ENCODE peak calls at places on chromosomes 6 and 20, in nine cellular contexts. One of them, this sample, is unnamed.

GRCh38 chr20:31841928-31842327 is 3.5 kb downstream of the FOXS1 start:
- DNase-seq in epithelial cell of esophagus: peak
- DNase-seq in ELF-1: no peak
- DNase-seq in HEK293T: no peak
- DNase-seq in activated naive CD4-positive, alpha-beta T cell treated with anti-CD3 and anti-CD28 coated beads, Interleukin-2, amount 10 ng/mL, durations not matched to agents 7 days and 5 days: no peak
- DNase-seq in HuH-7.5: no peak
- DNase-seq in progenitor cell of endocrine pancreas: no peak
- DNase-seq in tibial artery: peak
- DNase-seq in BJ: no peak
- DNase-seq in this sample: no peak

GRCh38 chr6:142802124-142802523 is 142.9 kb downstream of the HIVEP2 start:
- DNase-seq in ELF-1: peak
- DNase-seq in progenitor cell of endocrine pancreas: no peak
- DNase-seq in tibial artery: no peak
- DNase-seq in activated naive CD4-positive, alpha-beta T cell treated with anti-CD3 and anti-CD28 coated beads, Interleukin-2, amount 10 ng/mL, durations not matched to agents 7 days and 5 days: no peak
- DNase-seq in epithelial cell of esophagus: peak
- DNase-seq in HuH-7.5: no peak
- DNase-seq in BJ: peak
- DNase-seq in HEK293T: no peak
- DNase-seq in this sample: no peak

GRCh38 chr20:47330933-47331708 is 25.4 kb downstream of the ZMYND8 start:
- DNase-seq in HuH-7.5: peak
- DNase-seq in HEK293T: no peak
- DNase-seq in ELF-1: no peak
- DNase-seq in epithelial cell of esophagus: peak
- DNase-seq in BJ: no peak
- DNase-seq in tibial artery: no peak
- DNase-seq in activated naive CD4-positive, alpha-beta T cell treated with anti-CD3 and anti-CD28 coated beads, Interleukin-2, amount 10 ng/mL, durations not matched to agents 7 days and 5 days: no peak
- DNase-seq in progenitor cell of endocrine pancreas: no peak
- DNase-seq in this sample: no peak

GRCh38 chr6:158620963-158621693 is 23.4 kb downstream of the DYNLT1 start:
- DNase-seq in ELF-1: no peak
- DNase-seq in epithelial cell of esophagus: no peak
- DNase-seq in BJ: no peak
- DNase-seq in HEK293T: no peak
- DNase-seq in tibial artery: peak
- DNase-seq in progenitor cell of endocrine pancreas: no peak
- DNase-seq in activated naive CD4-positive, alpha-beta T cell treated with anti-CD3 and anti-CD28 coated beads, Interleukin-2, amount 10 ng/mL, durations not matched to agents 7 days and 5 days: no peak
- DNase-seq in HuH-7.5: no peak
- DNase-seq in this sample: no peak

GRCh38 chr6:22821664-22822320 is 252.4 kb downstream of the HDGFL1 start:
- DNase-seq in HuH-7.5: no peak
- DNase-seq in progenitor cell of endocrine pancreas: no peak
- DNase-seq in ELF-1: no peak
- DNase-seq in tibial artery: no peak
- DNase-seq in activated naive CD4-positive, alpha-beta T cell treated with anti-CD3 and anti-CD28 coated beads, Interleukin-2, amount 10 ng/mL, durations not matched to agents 7 days and 5 days: no peak
- DNase-seq in HEK293T: no peak
- DNase-seq in BJ: no peak
- DNase-seq in epithelial cell of esophagus: no peak
- DNase-seq in this sample: no peak

GRCh38 chr6:63434936-63435335 is 115.2 kb upstream of the LGSN start:
- DNase-seq in activated naive CD4-positive, alpha-beta T cell treated with anti-CD3 and anti-CD28 coated beads, Interleukin-2, amount 10 ng/mL, durations not matched to agents 7 days and 5 days: no peak
- DNase-seq in progenitor cell of endocrine pancreas: no peak
- DNase-seq in BJ: no peak
- DNase-seq in epithelial cell of esophagus: no peak
- DNase-seq in ELF-1: no peak
- DNase-seq in HEK293T: no peak
- DNase-seq in HuH-7.5: no peak
- DNase-seq in tibial artery: no peak
- DNase-seq in this sample: no peak

GRCh38 chr6:31094389-31094881 is 17.9 kb downstream of the C6orf15 start:
- DNase-seq in HuH-7.5: no peak
- DNase-seq in BJ: no peak
- DNase-seq in epithelial cell of esophagus: peak
- DNase-seq in HEK293T: no peak
- DNase-seq in tibial artery: no peak
- DNase-seq in activated naive CD4-positive, alpha-beta T cell treated with anti-CD3 and anti-CD28 coated beads, Interleukin-2, amount 10 ng/mL, durations not matched to agents 7 days and 5 days: peak
- DNase-seq in ELF-1: no peak
- DNase-seq in progenitor cell of endocrine pancreas: no peak
- DNase-seq in this sample: no peak

GRCh38 chr6:158232445-158233213 is 64.5 kb downstream of the GTF2H5 start:
- DNase-seq in epithelial cell of esophagus: peak
- DNase-seq in activated naive CD4-positive, alpha-beta T cell treated with anti-CD3 and anti-CD28 coated beads, Interleukin-2, amount 10 ng/mL, durations not matched to agents 7 days and 5 days: peak
- DNase-seq in BJ: no peak
- DNase-seq in HEK293T: peak
- DNase-seq in tibial artery: peak
- DNase-seq in HuH-7.5: peak
- DNase-seq in progenitor cell of endocrine pancreas: peak
- DNase-seq in ELF-1: peak
- DNase-seq in this sample: peak

GRCh38 chr6:42403415-42403814 is 48.3 kb downstream of the TRERF1 start:
- DNase-seq in ELF-1: no peak
- DNase-seq in HEK293T: no peak
- DNase-seq in BJ: no peak
- DNase-seq in tibial artery: no peak
- DNase-seq in epithelial cell of esophagus: peak
- DNase-seq in HuH-7.5: no peak
- DNase-seq in progenitor cell of endocrine pancreas: no peak
- DNase-seq in activated naive CD4-positive, alpha-beta T cell treated with anti-CD3 and anti-CD28 coated beads, Interleukin-2, amount 10 ng/mL, durations not matched to agents 7 days and 5 days: no peak
- DNase-seq in this sample: no peak

GRCh38 chr6:56278186-56278585 is 30.8 kb upstream of the COL21A1 start:
- DNase-seq in HEK293T: no peak
- DNase-seq in activated naive CD4-positive, alpha-beta T cell treated with anti-CD3 and anti-CD28 coated beads, Interleukin-2, amount 10 ng/mL, durations not matched to agents 7 days and 5 days: no peak
- DNase-seq in BJ: no peak
- DNase-seq in HuH-7.5: no peak
- DNase-seq in ELF-1: peak
- DNase-seq in tibial artery: no peak
- DNase-seq in epithelial cell of esophagus: no peak
- DNase-seq in progenitor cell of endocrine pancreas: no peak
- DNase-seq in this sample: no peak

GRCh38 chr6:135837735-135838449 is 13.6 kb upstream of the PDE7B start:
- DNase-seq in HuH-7.5: no peak
- DNase-seq in ELF-1: no peak
- DNase-seq in epithelial cell of esophagus: no peak
- DNase-seq in BJ: no peak
- DNase-seq in progenitor cell of endocrine pancreas: no peak
- DNase-seq in HEK293T: no peak
- DNase-seq in activated naive CD4-positive, alpha-beta T cell treated with anti-CD3 and anti-CD28 coated beads, Interleukin-2, amount 10 ng/mL, durations not matched to agents 7 days and 5 days: no peak
- DNase-seq in tibial artery: no peak
- DNase-seq in this sample: no peak

GRCh38 chr6:133804263-133804662 is 84.7 kb upstream of the TCF21 start:
- DNase-seq in tibial artery: no peak
- DNase-seq in ELF-1: no peak
- DNase-seq in HuH-7.5: no peak
- DNase-seq in BJ: no peak
- DNase-seq in activated naive CD4-positive, alpha-beta T cell treated with anti-CD3 and anti-CD28 coated beads, Interleukin-2, amount 10 ng/mL, durations not matched to agents 7 days and 5 days: no peak
- DNase-seq in HEK293T: no peak
- DNase-seq in progenitor cell of endocrine pancreas: no peak
- DNase-seq in epithelial cell of esophagus: peak
- DNase-seq in this sample: no peak

GRCh38 chr6:71139249-71139648 is 149.4 kb upstream of the OGFRL1 start:
- DNase-seq in epithelial cell of esophagus: peak
- DNase-seq in activated naive CD4-positive, alpha-beta T cell treated with anti-CD3 and anti-CD28 coated beads, Interleukin-2, amount 10 ng/mL, durations not matched to agents 7 days and 5 days: no peak
- DNase-seq in ELF-1: no peak
- DNase-seq in progenitor cell of endocrine pancreas: no peak
- DNase-seq in HuH-7.5: no peak
- DNase-seq in BJ: no peak
- DNase-seq in tibial artery: no peak
- DNase-seq in HEK293T: no peak
- DNase-seq in this sample: no peak

GRCh38 chr6:125939026-125939425 is 17.5 kb upstream of the HINT3 start:
- DNase-seq in epithelial cell of esophagus: no peak
- DNase-seq in progenitor cell of endocrine pancreas: no peak
- DNase-seq in ELF-1: no peak
- DNase-seq in tibial artery: no peak
- DNase-seq in BJ: no peak
- DNase-seq in HEK293T: no peak
- DNase-seq in HuH-7.5: no peak
- DNase-seq in activated naive CD4-positive, alpha-beta T cell treated with anti-CD3 and anti-CD28 coated beads, Interleukin-2, amount 10 ng/mL, durations not matched to agents 7 days and 5 days: no peak
- DNase-seq in this sample: no peak

GRCh38 chr20:60236613-60237012 is 278.4 kb downstream of the CDH26 start:
- DNase-seq in ELF-1: no peak
- DNase-seq in HEK293T: no peak
- DNase-seq in progenitor cell of endocrine pancreas: no peak
- DNase-seq in tibial artery: no peak
- DNase-seq in HuH-7.5: no peak
- DNase-seq in BJ: no peak
- DNase-seq in epithelial cell of esophagus: no peak
- DNase-seq in activated naive CD4-positive, alpha-beta T cell treated with anti-CD3 and anti-CD28 coated beads, Interleukin-2, amount 10 ng/mL, durations not matched to agents 7 days and 5 days: no peak
- DNase-seq in this sample: no peak

GRCh38 chr6:83928286-83928685 is 68.8 kb downstream of the CYB5R4 start:
- DNase-seq in HuH-7.5: no peak
- DNase-seq in progenitor cell of endocrine pancreas: no peak
- DNase-seq in HEK293T: no peak
- DNase-seq in activated naive CD4-positive, alpha-beta T cell treated with anti-CD3 and anti-CD28 coated beads, Interleukin-2, amount 10 ng/mL, durations not matched to agents 7 days and 5 days: no peak
- DNase-seq in ELF-1: no peak
- DNase-seq in tibial artery: no peak
- DNase-seq in epithelial cell of esophagus: no peak
- DNase-seq in BJ: no peak
- DNase-seq in this sample: no peak

GRCh38 chr6:169921853-169922779 is 170.7 kb downstream of the ERMARD start:
- DNase-seq in tibial artery: no peak
- DNase-seq in HEK293T: no peak
- DNase-seq in HuH-7.5: no peak
- DNase-seq in activated naive CD4-positive, alpha-beta T cell treated with anti-CD3 and anti-CD28 coated beads, Interleukin-2, amount 10 ng/mL, durations not matched to agents 7 days and 5 days: no peak
- DNase-seq in ELF-1: no peak
- DNase-seq in progenitor cell of endocrine pancreas: no peak
- DNase-seq in epithelial cell of esophagus: no peak
- DNase-seq in BJ: no peak
- DNase-seq in this sample: no peak

GRCh38 chr6:136069119-136069518 is 181.0 kb downstream of the MTFR2 start:
- DNase-seq in HuH-7.5: no peak
- DNase-seq in activated naive CD4-positive, alpha-beta T cell treated with anti-CD3 and anti-CD28 coated beads, Interleukin-2, amount 10 ng/mL, durations not matched to agents 7 days and 5 days: no peak
- DNase-seq in BJ: no peak
- DNase-seq in epithelial cell of esophagus: peak
- DNase-seq in tibial artery: no peak
- DNase-seq in progenitor cell of endocrine pancreas: no peak
- DNase-seq in HEK293T: no peak
- DNase-seq in ELF-1: no peak
- DNase-seq in this sample: no peak

GRCh38 chr20:64188682-64189529 is 24.7 kb downstream of the MYT1 start:
- DNase-seq in HuH-7.5: peak
- DNase-seq in progenitor cell of endocrine pancreas: peak
- DNase-seq in activated naive CD4-positive, alpha-beta T cell treated with anti-CD3 and anti-CD28 coated beads, Interleukin-2, amount 10 ng/mL, durations not matched to agents 7 days and 5 days: no peak
- DNase-seq in BJ: no peak
- DNase-seq in tibial artery: no peak
- DNase-seq in ELF-1: peak
- DNase-seq in HEK293T: no peak
- DNase-seq in epithelial cell of esophagus: peak
- DNase-seq in this sample: no peak

GRCh38 chr6:161076211-161076677 is 84.7 kb downstream of the MAP3K4 start:
- DNase-seq in HEK293T: no peak
- DNase-seq in ELF-1: no peak
- DNase-seq in BJ: no peak
- DNase-seq in progenitor cell of endocrine pancreas: no peak
- DNase-seq in tibial artery: no peak
- DNase-seq in activated naive CD4-positive, alpha-beta T cell treated with anti-CD3 and anti-CD28 coated beads, Interleukin-2, amount 10 ng/mL, durations not matched to agents 7 days and 5 days: no peak
- DNase-seq in HuH-7.5: no peak
- DNase-seq in epithelial cell of esophagus: no peak
- DNase-seq in this sample: no peak

GRCh38 chr6:15449001-15449400 is 203.1 kb downstream of the JARID2 start:
- DNase-seq in HuH-7.5: no peak
- DNase-seq in progenitor cell of endocrine pancreas: no peak
- DNase-seq in activated naive CD4-positive, alpha-beta T cell treated with anti-CD3 and anti-CD28 coated beads, Interleukin-2, amount 10 ng/mL, durations not matched to agents 7 days and 5 days: no peak
- DNase-seq in tibial artery: no peak
- DNase-seq in ELF-1: no peak
- DNase-seq in BJ: no peak
- DNase-seq in HEK293T: no peak
- DNase-seq in epithelial cell of esophagus: no peak
- DNase-seq in this sample: no peak

GRCh38 chr6:49142422-49143151 is 320.5 kb downstream of the MMUT start:
- DNase-seq in HEK293T: no peak
- DNase-seq in tibial artery: no peak
- DNase-seq in HuH-7.5: no peak
- DNase-seq in progenitor cell of endocrine pancreas: no peak
- DNase-seq in BJ: no peak
- DNase-seq in epithelial cell of esophagus: no peak
- DNase-seq in activated naive CD4-positive, alpha-beta T cell treated with anti-CD3 and anti-CD28 coated beads, Interleukin-2, amount 10 ng/mL, durations not matched to agents 7 days and 5 days: no peak
- DNase-seq in ELF-1: peak
- DNase-seq in this sample: no peak

GRCh38 chr6:84825461-84825860 is 61.1 kb upstream of the TBX18 start:
- DNase-seq in activated naive CD4-positive, alpha-beta T cell treated with anti-CD3 and anti-CD28 coated beads, Interleukin-2, amount 10 ng/mL, durations not matched to agents 7 days and 5 days: no peak
- DNase-seq in progenitor cell of endocrine pancreas: no peak
- DNase-seq in epithelial cell of esophagus: peak
- DNase-seq in BJ: no peak
- DNase-seq in ELF-1: no peak
- DNase-seq in tibial artery: no peak
- DNase-seq in HuH-7.5: no peak
- DNase-seq in HEK293T: no peak
- DNase-seq in this sample: no peak

GRCh38 chr6:11364971-11365397 is 132.5 kb upstream of the NEDD9 start:
- DNase-seq in ELF-1: no peak
- DNase-seq in progenitor cell of endocrine pancreas: no peak
- DNase-seq in HuH-7.5: no peak
- DNase-seq in BJ: no peak
- DNase-seq in tibial artery: no peak
- DNase-seq in activated naive CD4-positive, alpha-beta T cell treated with anti-CD3 and anti-CD28 coated beads, Interleukin-2, amount 10 ng/mL, durations not matched to agents 7 days and 5 days: no peak
- DNase-seq in HEK293T: no peak
- DNase-seq in epithelial cell of esophagus: no peak
- DNase-seq in this sample: no peak

GRCh38 chr6:2763876-2764540 is 1.2 kb upstream of the WRNIP1 start:
- DNase-seq in activated naive CD4-positive, alpha-beta T cell treated with anti-CD3 and anti-CD28 coated beads, Interleukin-2, amount 10 ng/mL, durations not matched to agents 7 days and 5 days: no peak
- DNase-seq in epithelial cell of esophagus: no peak
- DNase-seq in tibial artery: no peak
- DNase-seq in BJ: no peak
- DNase-seq in HEK293T: no peak
- DNase-seq in HuH-7.5: no peak
- DNase-seq in progenitor cell of endocrine pancreas: no peak
- DNase-seq in ELF-1: no peak
- DNase-seq in this sample: no peak

GRCh38 chr20:50506270-50506579 is 4.0 kb upstream of the PTPN1 start:
- DNase-seq in HuH-7.5: no peak
- DNase-seq in activated naive CD4-positive, alpha-beta T cell treated with anti-CD3 and anti-CD28 coated beads, Interleukin-2, amount 10 ng/mL, durations not matched to agents 7 days and 5 days: no peak
- DNase-seq in epithelial cell of esophagus: no peak
- DNase-seq in progenitor cell of endocrine pancreas: no peak
- DNase-seq in tibial artery: no peak
- DNase-seq in HEK293T: no peak
- DNase-seq in BJ: no peak
- DNase-seq in ELF-1: peak
- DNase-seq in this sample: no peak

GRCh38 chr6:166757226-166758135 is 130.4 kb upstream of the RPS6KA2 start:
- DNase-seq in epithelial cell of esophagus: peak
- DNase-seq in BJ: no peak
- DNase-seq in ELF-1: peak
- DNase-seq in HEK293T: no peak
- DNase-seq in tibial artery: no peak
- DNase-seq in progenitor cell of endocrine pancreas: no peak
- DNase-seq in activated naive CD4-positive, alpha-beta T cell treated with anti-CD3 and anti-CD28 coated beads, Interleukin-2, amount 10 ng/mL, durations not matched to agents 7 days and 5 days: no peak
- DNase-seq in HuH-7.5: no peak
- DNase-seq in this sample: no peak

GRCh38 chr20:31837896-31838397 is 7.5 kb downstream of the FOXS1 start:
- DNase-seq in activated naive CD4-positive, alpha-beta T cell treated with anti-CD3 and anti-CD28 coated beads, Interleukin-2, amount 10 ng/mL, durations not matched to agents 7 days and 5 days: no peak
- DNase-seq in ELF-1: peak
- DNase-seq in tibial artery: no peak
- DNase-seq in epithelial cell of esophagus: no peak
- DNase-seq in progenitor cell of endocrine pancreas: no peak
- DNase-seq in HEK293T: no peak
- DNase-seq in HuH-7.5: no peak
- DNase-seq in BJ: no peak
- DNase-seq in this sample: no peak

GRCh38 chr6:1334725-1335124 is 22.8 kb downstream of the FOXQ1 start:
- DNase-seq in activated naive CD4-positive, alpha-beta T cell treated with anti-CD3 and anti-CD28 coated beads, Interleukin-2, amount 10 ng/mL, durations not matched to agents 7 days and 5 days: no peak
- DNase-seq in epithelial cell of esophagus: no peak
- DNase-seq in tibial artery: no peak
- DNase-seq in HEK293T: no peak
- DNase-seq in ELF-1: peak
- DNase-seq in HuH-7.5: no peak
- DNase-seq in progenitor cell of endocrine pancreas: no peak
- DNase-seq in BJ: no peak
- DNase-seq in this sample: no peak

GRCh38 chr6:134525190-134525868 is 207.4 kb upstream of the SGK1 start:
- DNase-seq in BJ: no peak
- DNase-seq in HEK293T: no peak
- DNase-seq in ELF-1: no peak
- DNase-seq in epithelial cell of esophagus: no peak
- DNase-seq in activated naive CD4-positive, alpha-beta T cell treated with anti-CD3 and anti-CD28 coated beads, Interleukin-2, amount 10 ng/mL, durations not matched to agents 7 days and 5 days: no peak
- DNase-seq in progenitor cell of endocrine pancreas: no peak
- DNase-seq in tibial artery: no peak
- DNase-seq in HuH-7.5: no peak
- DNase-seq in this sample: no peak

GRCh38 chr20:52923123-52923543 is 49.0 kb upstream of the TSHZ2 start:
- DNase-seq in tibial artery: no peak
- DNase-seq in epithelial cell of esophagus: peak
- DNase-seq in BJ: peak
- DNase-seq in progenitor cell of endocrine pancreas: no peak
- DNase-seq in HuH-7.5: no peak
- DNase-seq in ELF-1: no peak
- DNase-seq in activated naive CD4-positive, alpha-beta T cell treated with anti-CD3 and anti-CD28 coated beads, Interleukin-2, amount 10 ng/mL, durations not matched to agents 7 days and 5 days: no peak
- DNase-seq in HEK293T: no peak
- DNase-seq in this sample: no peak